ENCODE peak calls at places on chromosomes 16 and 17, in eight cellular contexts. D is effector CD8-positive, alpha-beta T cell; S is stromal cell of bone marrow; O is renal cortical epithelial cell; T is HEK293T; Q is upper lobe of left lung; M is SJCRH30; V is progenitor cell of endocrine pancreas. A is an unnamed sample.
A peak's percentile ranks its signal among the peaks of the same experiment; 100 is the strongest.

GRCh38 chr17:10305336-10306096 is 67.3 kb downstream of the MYH13 start:
- DNase-seq in V (no peak), Q (no peak), O (no peak), D (no peak), S (no peak), M (no peak), T (no peak), A (no peak)

GRCh38 chr16:78895661-78896060 is 704.9 kb downstream of the MAF start:
- DNase-seq in D (no peak), M (no peak), V (no peak), T (no peak), S (peak; percentile 72), O (no peak), Q (no peak), A (no peak)

GRCh38 chr17:65515512-65515911 is 45.9 kb downstream of the AXIN2 start:
- DNase-seq in V (no peak), S (no peak), D (no peak), O (no peak), Q (no peak), M (no peak), T (no peak), A (no peak)

GRCh38 chr17:9334536-9335446 is 240.8 kb downstream of the STX8 start:
- DNase-seq in O (peak; percentile 12), M (no peak), V (no peak), S (no peak), Q (no peak), T (no peak), D (no peak), A (no peak)

GRCh38 chr16:53064179-53064578 is 9.4 kb downstream of the CHD9 start:
- DNase-seq in T (no peak), M (no peak), O (no peak), Q (no peak), S (no peak), V (no peak), D (no peak), A (no peak)

GRCh38 chr16:64391009-64391663 is 730.7 kb downstream of the CDH11 start:
- DNase-seq in O (peak; percentile 55), V (no peak), M (no peak), Q (no peak), T (no peak), D (no peak), S (peak; percentile 70), A (no peak)

GRCh38 chr16:54821731-54822130 is 108.9 kb upstream of the IRX5 start:
- DNase-seq in S (no peak), D (no peak), Q (no peak), O (no peak), M (no peak), T (no peak), V (no peak), A (no peak)

GRCh38 chr17:48567646-48568354 is 10.3 kb downstream of the HOXB4 start:
- DNase-seq in O (no peak), S (no peak), V (no peak), D (no peak), M (no peak), Q (no peak), T (no peak), A (no peak)

GRCh38 chr17:41773190-41773588 is 13.3 kb downstream of the JUP start:
- DNase-seq in V (no peak), S (peak; percentile 31), T (peak; percentile 47), O (peak; percentile 91), D (no peak), M (peak; percentile 77), Q (peak; percentile 74), A (peak; percentile 66)

GRCh38 chr16:22712471-22712870 is 101.5 kb upstream of the HS3ST2 start:
- DNase-seq in M (no peak), V (no peak), D (no peak), Q (no peak), O (no peak), T (no peak), S (no peak), A (no peak)

GRCh38 chr16:85782476-85782875 is 16.9 kb downstream of the EMC8 start:
- DNase-seq in Q (no peak), O (no peak), S (no peak), D (no peak), V (no peak), M (no peak), T (no peak), A (no peak)

GRCh38 chr16:4140652-4141051 is 24.4 kb upstream of the ADCY9 start:
- DNase-seq in M (no peak), O (peak; percentile 43), D (no peak), Q (no peak), V (no peak), S (no peak), T (no peak), A (no peak)